ENCODE peak calls at places on chromosomes 2 and 18, in six cellular contexts. Y, W, C, G, Z and S are unnamed samples.

GRCh38 chr18:37501136-37501535 is 64.5 kb downstream of the CELF4 start:
- DNase-seq in W (no peak), Y (no peak), G (no peak), Z (no peak), C (no peak), S (no peak)

GRCh38 chr2:24435391-24436316 is 55.4 kb upstream of the NCOA1 start:
- DNase-seq in G (peak), W (peak), C (no peak), Z (peak), Y (no peak), S (peak)

GRCh38 chr2:239263937-239264837 is 136.6 kb downstream of the HDAC4 start:
- DNase-seq in G (peak), Z (no peak), C (peak), W (peak), Y (no peak), S (peak)

GRCh38 chr2:239930378-239930777 is 94.8 kb downstream of the NDUFA10 start:
- DNase-seq in W (peak), Y (no peak), G (no peak), C (no peak), Z (no peak), S (peak)

GRCh38 chr2:11530864-11531451 is 2.9 kb upstream of the GREB1 start:
- DNase-seq in C (no peak), Y (no peak), G (no peak), W (no peak), Z (no peak), S (no peak)

GRCh38 chr2:217204358-217204757 is 344.5 kb upstream of the TNP1 start:
- DNase-seq in Y (no peak), G (no peak), W (no peak), C (no peak), Z (no peak), S (no peak)

GRCh38 chr18:25345432-25345831 is 6.5 kb downstream of the ZNF521 start:
- DNase-seq in Y (no peak), G (no peak), Z (no peak), C (no peak), W (no peak), S (no peak)

GRCh38 chr2:230956827-230957755 is 32.0 kb upstream of the GPR55 start:
- DNase-seq in C (peak), W (no peak), Y (peak), G (peak), Z (peak), S (no peak)

GRCh38 chr2:61421611-61422010 is 49.3 kb downstream of the USP34 start:
- DNase-seq in Y (no peak), Z (peak), W (no peak), G (no peak), C (peak), S (no peak)

GRCh38 chr2:75431757-75432156 is 129.0 kb downstream of the EVA1A start:
- DNase-seq in W (no peak), C (no peak), G (no peak), Z (no peak), Y (no peak), S (no peak)

GRCh38 chr2:36753706-36754221 is 57.3 kb downstream of the VIT start:
- DNase-seq in W (no peak), G (no peak), Y (no peak), C (no peak), Z (peak), S (no peak)

GRCh38 chr2:113164930-113165585 is 8.7 kb upstream of the PSD4 start:
- DNase-seq in C (no peak), Y (no peak), W (no peak), G (no peak), Z (no peak), S (no peak)

GRCh38 chr18:36326771-36327170 is 29.3 kb downstream of the FHOD3 start:
- DNase-seq in W (no peak), Z (no peak), Y (no peak), G (no peak), C (no peak), S (no peak)

DNA sequence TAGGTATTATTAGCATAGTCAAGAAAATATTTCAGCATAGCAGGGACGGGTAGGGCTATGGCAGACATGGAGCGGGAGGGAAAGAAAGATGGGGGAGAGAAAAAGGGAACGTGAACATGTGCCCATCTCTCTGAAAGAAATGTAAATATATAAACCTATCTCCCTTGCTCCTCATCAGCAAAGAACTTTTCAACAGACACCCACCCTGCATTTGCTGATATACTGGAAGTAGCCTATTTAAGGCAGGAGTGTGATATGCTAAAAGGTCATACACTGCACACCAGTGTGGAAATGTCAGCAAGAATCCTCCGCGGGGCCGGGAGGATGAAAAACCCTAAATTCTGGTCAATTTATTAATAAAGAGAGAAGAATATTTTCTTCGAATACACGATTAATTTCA is 1.7 kb downstream of the MBOAT2 start:
- DNase-seq in C (no peak), W (no peak), Y (no peak), G (no peak), Z (no peak), S (no peak)
- H3K4me3 ChIP-seq in C (no peak), W (no peak), Y (no peak), G (no peak), Z (no peak), S (no peak)

DNA sequence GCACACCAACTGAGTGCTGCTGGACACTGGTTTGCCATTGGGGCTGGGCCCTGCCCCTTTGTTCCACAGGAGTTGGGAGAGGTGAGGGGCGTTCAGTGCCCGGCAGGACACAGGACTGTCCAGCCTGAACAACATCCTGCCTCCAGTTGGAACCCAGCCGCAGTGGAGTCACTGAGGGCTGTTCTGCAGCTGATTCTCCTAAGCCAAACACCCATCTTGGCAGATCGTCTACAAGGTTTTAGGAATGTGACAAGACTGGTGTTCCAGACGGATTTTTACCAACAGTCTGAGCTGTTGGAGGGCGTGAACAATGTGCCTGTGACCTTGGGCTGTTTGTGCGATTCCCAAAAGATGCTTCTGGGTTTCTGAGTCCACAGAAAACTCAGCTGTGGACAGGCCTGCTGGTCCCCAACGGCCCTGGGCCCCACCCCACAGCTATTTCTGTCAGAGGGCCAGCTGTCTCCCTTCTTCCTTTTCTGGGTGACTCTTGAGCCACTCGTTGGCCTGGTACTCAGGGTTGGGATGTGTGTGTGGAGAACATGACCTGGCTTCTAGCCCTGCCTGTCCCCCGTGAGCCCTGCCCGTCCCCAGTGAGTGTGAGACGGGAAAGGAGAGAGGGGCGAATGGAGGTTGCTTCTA is 5.7 kb downstream of the LRRFIP1 start:
- DNase-seq in Y (no peak), C (no peak), G (no peak), W (no peak), Z (no peak), S (no peak)
- H3K27ac ChIP-seq in Y (no peak), C (no peak), G (no peak), W (peak), Z (no peak), S (no peak)

GRCh38 chr18:9055626-9056025 is 46.9 kb upstream of the NDUFV2 start:
- DNase-seq in C (no peak), Y (no peak), Z (no peak), W (no peak), G (no peak), S (no peak)

GRCh38 chr18:9057646-9058045 is 44.9 kb upstream of the NDUFV2 start:
- DNase-seq in W (no peak), Z (no peak), Y (no peak), G (peak), C (no peak), S (no peak)

GRCh38 chr18:9058426-9058825 is 44.1 kb upstream of the NDUFV2 start:
- DNase-seq in W (no peak), Z (no peak), Y (no peak), G (no peak), C (no peak), S (no peak)

GRCh38 chr18:9053814-9054213 is 48.7 kb upstream of the NDUFV2 start:
- DNase-seq in G (no peak), Y (no peak), Z (no peak), C (no peak), W (no peak), S (no peak)

GRCh38 chr18:9055185-9055584 is 47.3 kb upstream of the NDUFV2 start:
- DNase-seq in Y (peak), W (no peak), C (no peak), G (no peak), Z (peak), S (no peak)
- TF ChIP-seq CTCF in Y (peak), W (peak), C (no peak), G (no peak), Z (no peak), S (no peak)

DNA sequence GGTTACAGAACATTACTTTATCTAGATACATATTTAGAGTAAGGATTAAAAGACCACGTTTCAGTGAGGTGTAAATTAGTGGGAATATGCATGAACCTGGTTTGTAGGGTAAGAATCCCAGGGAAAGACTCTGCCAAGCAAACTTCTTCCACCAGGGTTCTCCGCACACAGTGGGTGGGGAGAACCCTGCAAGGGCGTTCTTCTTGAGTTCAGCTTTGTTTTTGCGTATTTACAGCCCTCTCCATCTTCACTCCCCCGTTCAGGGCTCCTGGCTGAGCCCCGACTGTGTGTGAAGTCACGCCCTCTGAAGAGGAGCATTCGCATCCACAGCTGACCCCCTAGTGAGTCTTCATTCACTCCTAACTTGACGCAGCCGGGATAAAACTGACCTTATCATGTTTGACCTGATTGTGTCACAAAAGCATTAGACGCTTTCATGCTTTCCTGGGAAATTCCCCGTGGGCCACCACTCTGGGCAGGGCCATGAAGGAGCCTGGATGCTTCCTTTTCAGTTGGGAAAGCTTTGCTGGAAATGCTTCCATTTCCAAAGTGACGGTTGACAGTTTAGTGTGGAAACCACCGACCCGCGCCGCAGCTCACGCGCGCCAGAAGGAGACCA is 1.0 kb downstream of the ALKAL2 start:
- DNase-seq in Z (peak), G (peak), Y (no peak), W (no peak), C (no peak), S (no peak)
- H3K4me3 ChIP-seq in Z (no peak), G (peak), Y (no peak), W (no peak), C (peak), S (peak)

DNA sequence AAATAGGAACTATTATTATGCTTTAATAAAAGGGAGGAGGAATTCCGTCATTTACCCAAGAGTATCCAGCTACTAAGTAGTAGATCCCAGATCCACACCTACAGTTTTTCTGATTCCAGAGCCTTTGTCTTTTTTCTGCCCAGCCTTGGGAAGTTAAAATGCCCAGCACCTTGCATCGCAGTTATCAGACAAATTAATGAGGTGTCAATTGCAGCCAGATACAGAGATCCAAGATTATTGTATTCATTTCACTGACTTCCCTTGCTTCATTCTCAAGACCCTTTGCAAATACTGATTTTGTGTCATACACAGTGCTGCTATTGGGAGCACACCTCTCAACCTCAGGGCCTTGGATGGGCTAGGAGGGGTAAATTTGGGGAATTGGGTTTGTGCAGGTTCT is 1.1 kb downstream of the IL18R1 start:
- DNase-seq in W (no peak), Y (no peak), Z (no peak), G (no peak), C (no peak), S (no peak)
- H3K27ac ChIP-seq in W (no peak), Y (no peak), Z (no peak), G (no peak), C (peak), S (no peak)